ENCODE peak calls at places on chromosomes 6 and 20, in six cellular contexts. V is HCT116, S is HepG2, Z is K562, A is H1, Y is GM12878. G is an unnamed sample. For H3K4me1 and H3K27me3, the result is how much of the 10 kb centered on the place peaks cover.

GRCh38 chr6:155779421-155779820 is 323.8 kb upstream of the NOX3 start:
- DNase-seq in Z (no peak), Y (no peak), A (no peak), V (no peak), S (no peak), G (no peak)

GRCh38 chr6:41344865-41345264 is 9.5 kb downstream of the NCR2 start:
- DNase-seq in Z (no peak), V (no peak), A (peak), Y (no peak), S (no peak), G (no peak)

GRCh38 chr20:10329387-10330005 is 104.5 kb downstream of the MKKS start:
- DNase-seq in V (no peak), Z (no peak), Y (no peak), S (no peak), A (no peak), G (no peak)

GRCh38 chr6:69398729-69399128 is 398.1 kb downstream of the LMBRD1 start:
- DNase-seq in A (no peak), V (no peak), Y (no peak), S (no peak), Z (no peak), G (no peak)

GRCh38 chr6:63634630-63635029 is 972 bp upstream of the PHF3 start:
- DNase-seq in Y (no peak), Z (peak), V (no peak), A (no peak), S (peak), G (no peak)

GRCh38 chr20:9177278-9177677 is 108.4 kb downstream of the PLCB4 start:
- DNase-seq in A (no peak), V (no peak), S (no peak), Y (no peak), Z (no peak), G (no peak)

GRCh38 chr6:151493495-151494234 is at the start of gene CCDC170:
- DNase-seq in S (peak), V (no peak), Y (no peak), Z (no peak), A (peak), G (no peak)

GRCh38 chr20:49381558-49382493 is 100.6 kb downstream of the KCNB1 start:
- DNase-seq in S (no peak), Y (no peak), Z (no peak), V (peak), A (no peak), G (no peak)

GRCh38 chr20:20549267-20549612 is 163.2 kb downstream of the RALGAPA2 start:
- DNase-seq in V (no peak), Y (no peak), S (no peak), A (no peak), Z (no peak), G (no peak)

GRCh38 chr20:59577037-59577808 is 27.1 kb upstream of the PHACTR3 start:
- DNase-seq in Y (no peak), V (no peak), A (peak), S (no peak), Z (no peak), G (no peak)

GRCh38 chr6:3304500-3305215 is 45.9 kb downstream of the PSMG4 start:
- DNase-seq in S (no peak), Z (peak), A (no peak), V (no peak), Y (no peak), G (no peak)

GRCh38 chr20:63772781-63773520 is 33.4 kb downstream of the SLC2A4RG start:
- DNase-seq in A (no peak), V (no peak), Y (no peak), S (no peak), Z (no peak), G (no peak)

GRCh38 chr6:25359191-25359861 is 80.2 kb downstream of the CARMIL1 start:
- DNase-seq in Z (no peak), Y (no peak), V (no peak), S (no peak), A (no peak), G (no peak)
- TF ChIP-seq ZNF274 in Z (no peak), Y (no peak), V (no peak), S (no peak), A (no peak), G (no peak)

GRCh38 chr6:21891065-21891464 is 297.5 kb downstream of the SOX4 start:
- DNase-seq in Y (no peak), V (no peak), A (no peak), Z (no peak), S (no peak), G (no peak)
- H3K4me1 ChIP-seq in Y (under half), V (under half), A (under half), Z (under half), S (under half), G (under half)

GRCh38 chr6:29558439-29559079 is 973 bp downstream of the UBD start:
- DNase-seq in Y (no peak), S (no peak), V (no peak), Z (no peak), A (no peak), G (no peak)

GRCh38 chr6:29552512-29553051 is 7.0 kb downstream of the UBD start:
- DNase-seq in S (no peak), A (peak), V (peak), Y (peak), Z (peak), G (no peak)

GRCh38 chr6:29557320-29557719 is 2.2 kb downstream of the UBD start:
- DNase-seq in V (no peak), S (no peak), Z (no peak), Y (no peak), A (no peak), G (peak)

GRCh38 chr6:29554764-29555163 is 4.8 kb downstream of the UBD start:
- DNase-seq in Y (no peak), S (no peak), V (no peak), A (peak), Z (no peak), G (no peak)

GRCh38 chr6:29553268-29554057 is 6.1 kb downstream of the UBD start:
- DNase-seq in Y (no peak), V (no peak), S (no peak), A (peak), Z (no peak), G (peak)
- H3K27me3 ChIP-seq in Y (under half), V (under half), S (under half), A (half or more), Z (under half), G (half or more)

GRCh38 chr6:20877008-20877937 is 343.0 kb downstream of the CDKAL1 start:
- DNase-seq in V (peak), A (no peak), Z (peak), Y (peak), S (peak), G (no peak)
- TF ChIP-seq ZNF274 in V (no peak), A (no peak), Z (no peak), Y (no peak), S (no peak), G (no peak)

GRCh38 chr6:37279366-37280134 is 21.6 kb upstream of the TMEM217 start:
- DNase-seq in S (no peak), Y (no peak), A (no peak), Z (no peak), V (no peak), G (no peak)
- H3K4me1 ChIP-seq in S (under half), Y (under half), A (under half), Z (under half), V (under half), G (under half)

GRCh38 chr6:27811383-27811782 is 100.8 kb downstream of the OR2B2 start:
- DNase-seq in Z (no peak), Y (no peak), S (no peak), V (no peak), A (no peak), G (no peak)

GRCh38 chr6:27812078-27812804 is 100.0 kb downstream of the OR2B2 start:
- DNase-seq in Z (no peak), S (peak), A (no peak), Y (no peak), V (no peak), G (no peak)

GRCh38 chr6:27812805-27813626 is 99.2 kb downstream of the OR2B2 start:
- DNase-seq in S (no peak), V (no peak), A (peak), Z (no peak), Y (no peak), G (no peak)

GRCh38 chr6:27814665-27815424 is 97.4 kb downstream of the OR2B2 start:
- DNase-seq in Z (no peak), V (peak), S (peak), A (peak), Y (peak), G (no peak)

GRCh38 chr6:27816906-27817305 is 95.3 kb downstream of the OR2B2 start:
- DNase-seq in S (peak), A (peak), V (no peak), Z (no peak), Y (no peak), G (no peak)
- H3K27me3 ChIP-seq in S (under half), A (under half), V (under half), Z (under half), Y (under half), G (under half)

GRCh38 chr6:130794010-130794675 is 33.1 kb upstream of the SMLR1 start:
- DNase-seq in Y (no peak), S (no peak), Z (no peak), A (no peak), V (no peak), G (no peak)

GRCh38 chr6:130794686-130795085 is 32.5 kb upstream of the SMLR1 start:
- DNase-seq in A (no peak), V (no peak), Y (no peak), Z (no peak), S (no peak), G (no peak)

DNA sequence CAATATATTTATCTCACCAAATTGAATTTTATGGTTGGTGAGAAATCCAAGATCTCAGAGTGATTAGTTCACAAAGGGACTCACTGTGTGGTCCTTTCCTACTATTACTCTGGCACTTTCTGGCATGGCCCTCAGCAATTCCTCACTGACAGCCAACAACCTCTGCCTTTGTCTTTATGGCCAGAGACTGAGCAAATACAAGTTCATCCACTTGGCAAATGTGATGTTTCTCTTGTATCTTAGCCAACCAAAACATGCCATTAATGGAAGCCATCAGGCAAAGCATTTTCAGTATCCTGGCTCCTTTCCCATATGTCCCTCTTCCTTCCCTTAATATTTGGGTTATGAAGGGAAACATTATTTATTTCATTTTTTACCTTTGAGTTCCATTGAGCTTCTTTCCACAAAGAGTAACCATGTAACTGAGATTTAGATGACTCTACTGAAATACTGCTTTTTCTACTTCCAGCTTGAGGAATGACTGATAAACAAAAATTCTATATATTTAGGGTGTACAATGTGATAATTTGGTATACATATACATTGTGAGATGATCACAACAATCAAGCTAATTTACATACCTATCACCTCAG is 30.8 kb upstream of the SMLR1 start:
- DNase-seq in V (no peak), S (no peak), Y (no peak), Z (no peak), A (no peak), G (no peak)
- TF ChIP-seq ZNF274 in V (no peak), S (no peak), Y (no peak), Z (no peak), A (no peak), G (no peak)